ENCODE peak calls at places on chromosomes 6 and 20, in nine cellular contexts. C, F, K, W, A, E, P, O and U are unnamed samples.
A peak's percentile ranks its signal among the peaks of the same experiment; 100 is the strongest.

GRCh38 chr6:122491915-122492537 is 20.4 kb upstream of the SERINC1 start:
- DNase-seq in O (peak; percentile 30), K (peak; percentile 37), E (peak; percentile 72), C (peak; percentile 89), P (peak; percentile 62), F (peak; percentile 80), A (no peak), W (peak; percentile 78), U (no peak)

GRCh38 chr20:1108437-1108920 is 9.9 kb upstream of the PSMF1 start:
- DNase-seq in E (peak; percentile 47), A (peak; percentile 92), O (no peak), C (peak; percentile 58), K (peak; percentile 75), W (peak; percentile 45), F (peak; percentile 51), P (peak; percentile 65), U (no peak)

GRCh38 chr6:111921108-111921507 is 47.9 kb upstream of the FYN start:
- DNase-seq in A (no peak), O (no peak), W (no peak), F (no peak), E (no peak), K (no peak), P (no peak), C (no peak), U (no peak)

GRCh38 chr6:138537090-138537489 is 37.8 kb upstream of the NHSL1 start:
- DNase-seq in F (no peak), E (no peak), O (no peak), P (no peak), W (peak; percentile 83), C (no peak), A (no peak), K (no peak), U (no peak)

GRCh38 chr6:21626756-21627155 is 33.2 kb downstream of the SOX4 start:
- DNase-seq in E (no peak), P (no peak), F (no peak), K (no peak), C (no peak), A (no peak), O (no peak), W (no peak), U (no peak)

GRCh38 chr6:23202207-23202606 is 632.8 kb downstream of the HDGFL1 start:
- DNase-seq in O (no peak), E (no peak), C (peak; percentile 81), A (no peak), P (no peak), F (no peak), W (no peak), K (no peak), U (no peak)

GRCh38 chr6:120620900-120621299 is 713.4 kb downstream of the TBC1D32 start:
- DNase-seq in O (no peak), F (no peak), A (no peak), K (no peak), E (no peak), C (no peak), P (no peak), W (no peak), U (no peak)

GRCh38 chr20:45924391-45925261 is 9.9 kb upstream of the PCIF1 start:
- DNase-seq in P (no peak), E (peak; percentile 39), F (peak; percentile 63), A (no peak), W (peak; percentile 64), C (peak; percentile 54), O (no peak), K (no peak), U (no peak)

GRCh38 chr6:27986928-27987725 is 30.1 kb downstream of the OR2B6 start:
- DNase-seq in O (peak; percentile 64), C (no peak), K (no peak), E (peak; percentile 41), A (no peak), F (no peak), W (peak; percentile 6), P (no peak), U (no peak)

GRCh38 chr20:3340443-3340842 is 67.0 kb downstream of the DNAAF9 start:
- DNase-seq in O (no peak), E (no peak), F (peak; percentile 69), P (peak; percentile 88), K (no peak), C (no peak), W (no peak), A (no peak), U (no peak)

GRCh38 chr6:134007077-134007476 is 45.3 kb downstream of the SLC2A12 start:
- DNase-seq in O (no peak), F (no peak), W (no peak), P (peak; percentile 69), C (no peak), A (no peak), E (peak; percentile 49), K (no peak), U (no peak)

GRCh38 chr6:30926644-30927043 is 5.3 kb downstream of the SFTA2 start:
- DNase-seq in E (peak; percentile 93), F (peak; percentile 30), O (no peak), C (no peak), W (no peak), P (peak; percentile 84), K (no peak), A (no peak), U (no peak)

GRCh38 chr20:49186535-49187329 is 1.4 kb downstream of the STAU1 start:
- DNase-seq in A (peak; percentile 94), P (peak; percentile 64), C (peak; percentile 62), W (peak; percentile 62), E (peak; percentile 56), O (peak; percentile 74), K (peak; percentile 44), F (peak; percentile 55), U (peak; percentile 89)

GRCh38 chr6:126210398-126211075 is 129.4 kb upstream of the CENPW start:
- DNase-seq in E (no peak), F (no peak), K (no peak), P (no peak), C (no peak), O (no peak), W (peak; percentile 6), A (no peak), U (no peak)

GRCh38 chr6:54624779-54625178 is 221.8 kb upstream of the FAM83B start:
- DNase-seq in O (no peak), W (peak; percentile 9), A (no peak), P (no peak), K (no peak), E (no peak), C (no peak), F (no peak), U (no peak)

GRCh38 chr6:164378330-164378729 is 931.1 kb downstream of the C6orf118 start:
- DNase-seq in C (no peak), F (no peak), E (no peak), K (no peak), O (no peak), P (no peak), A (no peak), W (no peak), U (no peak)

GRCh38 chr20:44830995-44831394 is 20.6 kb upstream of the RIMS4 start:
- DNase-seq in O (no peak), K (no peak), P (no peak), C (no peak), E (no peak), F (no peak), A (no peak), W (no peak), U (no peak)

GRCh38 chr6:33908025-33908424 is 104.2 kb upstream of the MLN start:
- DNase-seq in O (no peak), K (no peak), W (no peak), C (no peak), F (no peak), E (peak; percentile 84), A (no peak), P (no peak), U (no peak)